ENCODE peak calls at places on chromosomes 2 and 18, in five cellular contexts. Z is right lobe of liver, W is MCF 10A, C is foreskin fibroblast, F is psoas muscle. G is an unnamed sample.

GRCh38 chr18:75714766-75715165 is 287.3 kb upstream of the SMIM21 start:
- DNase-seq in W (no peak), C (no peak), F (no peak), Z (no peak), G (no peak)

GRCh38 chr2:31347788-31348187 is 66.8 kb downstream of the XDH start:
- DNase-seq in C (peak; percentile 95), F (no peak), Z (no peak), W (no peak), G (no peak)

GRCh38 chr2:121066526-121066925 is 218.5 kb downstream of the TFCP2L1 start:
- DNase-seq in C (no peak), F (no peak), Z (no peak), W (no peak), G (no peak)

GRCh38 chr2:228875152-228875875 is 395.8 kb downstream of the PID1 start:
- DNase-seq in W (no peak), Z (no peak), C (peak; percentile 69), F (no peak), G (no peak)

GRCh38 chr2:120436460-120436739 is 90.5 kb downstream of the INHBB start:
- DNase-seq in W (no peak), F (peak; percentile 61), Z (no peak), C (peak; percentile 21), G (no peak)

GRCh38 chr2:178419123-178419522 is 31.9 kb downstream of the PRKRA start:
- DNase-seq in F (no peak), W (peak; percentile 34), C (no peak), Z (no peak), G (no peak)

GRCh38 chr2:31327505-31327904 is 87.0 kb downstream of the XDH start:
- DNase-seq in C (no peak), Z (no peak), W (peak; percentile 13), F (no peak), G (no peak)

GRCh38 chr18:11994346-11994707 is 13.0 kb downstream of the IMPA2 start:
- DNase-seq in F (peak; percentile 69), Z (peak; percentile 61), C (peak; percentile 87), W (peak; percentile 71), G (no peak)

GRCh38 chr2:1675633-1676032 is 68.7 kb downstream of the PXDN start:
- DNase-seq in Z (no peak), C (peak; percentile 94), W (peak; percentile 97), F (peak; percentile 63), G (no peak)

GRCh38 chr2:207239754-207240494 is 74.2 kb upstream of the KLF7 start:
- DNase-seq in F (no peak), C (no peak), Z (no peak), W (peak; percentile 83), G (no peak)

GRCh38 chr18:63848159-63848558 is 39.3 kb upstream of the SERPINB2 start:
- DNase-seq in F (no peak), C (peak; percentile 34), Z (no peak), W (peak; percentile 73), G (no peak)

GRCh38 chr2:167331636-167332232 is 443.5 kb downstream of the XIRP2 start:
- DNase-seq in F (no peak), Z (no peak), W (peak; percentile 28), C (no peak), G (no peak)

GRCh38 chr2:173400760-173401159 is 46.1 kb downstream of the CDCA7 start:
- DNase-seq in Z (no peak), W (peak; percentile 47), F (no peak), C (no peak), G (no peak)

GRCh38 chr18:76461148-76461547 is 33.9 kb downstream of the ZNF516 start:
- DNase-seq in F (no peak), W (no peak), C (no peak), Z (no peak), G (no peak)

GRCh38 chr2:135198481-135198880 is 146.4 kb downstream of the RAB3GAP1 start:
- DNase-seq in W (no peak), F (no peak), Z (no peak), C (no peak), G (no peak)

GRCh38 chr2:3725458-3726250 is 22.3 kb downstream of the DCDC2C start:
- DNase-seq in F (no peak), Z (no peak), W (no peak), C (no peak), G (no peak)

GRCh38 chr18:48779462-48779861 is 171.3 kb downstream of the SMAD7 start:
- DNase-seq in C (no peak), W (no peak), Z (no peak), F (peak; percentile 5), G (no peak)

GRCh38 chr2:42856891-42857632 is 64.7 kb upstream of the HAAO start:
- DNase-seq in Z (peak; percentile 49), F (no peak), W (no peak), C (no peak), G (no peak)

GRCh38 chr2:200567932-200568331 is 17.9 kb upstream of the AOX1 start:
- DNase-seq in F (no peak), C (no peak), W (no peak), Z (no peak), G (no peak)

GRCh38 chr2:54212456-54212855 is 43.6 kb downstream of the TSPYL6 start:
- DNase-seq in F (no peak), C (peak; percentile 86), Z (no peak), W (peak; percentile 76), G (no peak)

GRCh38 chr2:142112648-142113278 is 18.1 kb downstream of the LRP1B start:
- DNase-seq in Z (no peak), W (peak; percentile 55), F (no peak), C (peak; percentile 80), G (no peak)

GRCh38 chr2:127139766-127140165 is 32.8 kb upstream of the BIN1 start:
- DNase-seq in Z (no peak), W (no peak), C (no peak), F (no peak), G (no peak)

GRCh38 chr2:197073701-197074433 is 147.4 kb upstream of the PGAP1 start:
- DNase-seq in Z (peak; percentile 76), F (no peak), W (no peak), C (no peak), G (no peak)

GRCh38 chr18:76202322-76202721 is 292.7 kb downstream of the ZNF516 start:
- DNase-seq in Z (no peak), C (no peak), F (no peak), W (no peak), G (no peak)

GRCh38 chr18:8858888-8859511 is 153.6 kb downstream of the MTCL1 start:
- DNase-seq in W (peak; percentile 97), F (no peak), C (peak; percentile 91), Z (no peak), G (no peak)

GRCh38 chr2:198309673-198310280 is 505.4 kb downstream of the PLCL1 start:
- DNase-seq in F (no peak), W (peak; percentile 65), Z (no peak), C (peak; percentile 21), G (no peak)

GRCh38 chr2:237652181-237652580 is 24.8 kb downstream of the LRRFIP1 start:
- DNase-seq in Z (peak; percentile 92), C (no peak), F (no peak), W (no peak), G (no peak)

GRCh38 chr2:237652854-237653253 is 25.5 kb downstream of the LRRFIP1 start:
- DNase-seq in C (no peak), W (no peak), Z (no peak), F (no peak), G (no peak)

GRCh38 chr2:237649541-237650454 is 22.4 kb downstream of the LRRFIP1 start:
- DNase-seq in F (no peak), Z (no peak), W (no peak), C (no peak), G (no peak)

GRCh38 chr2:237650455-237650850 is 23.1 kb downstream of the LRRFIP1 start:
- DNase-seq in W (no peak), F (no peak), C (no peak), Z (no peak), G (no peak)

DNA sequence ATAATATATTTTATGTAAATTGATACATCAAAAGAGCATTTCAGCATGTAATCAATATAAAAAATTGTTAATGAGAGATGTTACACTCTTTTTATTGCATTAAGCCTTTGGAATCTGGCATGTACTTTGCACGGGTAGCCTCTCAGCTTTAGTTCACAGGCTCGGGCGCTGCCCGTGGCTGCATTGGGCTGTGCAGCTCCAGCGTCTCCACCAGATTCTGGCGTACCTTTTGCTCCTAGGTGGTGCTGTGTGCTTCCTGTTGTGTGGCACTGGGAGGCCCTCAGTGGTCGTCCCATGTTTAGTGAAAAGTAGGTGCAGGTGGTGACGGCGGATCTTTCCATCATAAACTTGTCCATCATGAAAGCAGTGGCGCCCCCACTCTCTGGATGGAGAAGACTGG is 24.4 kb downstream of the LRRFIP1 start:
- DNase-seq in W (no peak), C (no peak), F (no peak), Z (no peak), G (no peak)
- TF ChIP-seq CTCF in W (no peak), C (no peak), F (peak; percentile 9), Z (no peak), G (no peak)

DNA sequence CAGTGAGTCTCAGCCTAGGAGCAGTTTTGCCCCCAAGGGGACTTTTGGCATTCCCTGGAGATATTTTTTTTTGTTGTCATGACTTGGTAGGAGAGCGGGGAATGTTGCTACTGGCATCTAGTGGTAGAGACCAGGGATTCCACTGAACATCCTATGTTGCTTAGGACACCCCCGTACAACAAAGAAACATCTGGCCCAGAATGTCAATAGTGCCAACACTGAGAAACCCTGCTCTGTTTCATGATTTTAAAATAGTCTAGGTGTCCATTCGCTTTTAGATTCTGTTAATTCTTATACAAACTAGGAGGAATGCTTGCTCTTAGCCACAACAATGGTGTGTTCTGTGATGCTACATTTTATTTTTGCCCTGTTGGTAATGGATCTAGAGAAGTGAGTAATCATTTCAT is 225.8 kb upstream of the SIX3 start:
- DNase-seq in F (no peak), Z (no peak), W (peak; percentile 52), C (peak; percentile 36), G (no peak)
- TF ChIP-seq CTCF in F (peak; percentile 44), Z (peak; percentile 49), W (peak; percentile 60), C (peak; percentile 67), G (peak; percentile 81)

DNA sequence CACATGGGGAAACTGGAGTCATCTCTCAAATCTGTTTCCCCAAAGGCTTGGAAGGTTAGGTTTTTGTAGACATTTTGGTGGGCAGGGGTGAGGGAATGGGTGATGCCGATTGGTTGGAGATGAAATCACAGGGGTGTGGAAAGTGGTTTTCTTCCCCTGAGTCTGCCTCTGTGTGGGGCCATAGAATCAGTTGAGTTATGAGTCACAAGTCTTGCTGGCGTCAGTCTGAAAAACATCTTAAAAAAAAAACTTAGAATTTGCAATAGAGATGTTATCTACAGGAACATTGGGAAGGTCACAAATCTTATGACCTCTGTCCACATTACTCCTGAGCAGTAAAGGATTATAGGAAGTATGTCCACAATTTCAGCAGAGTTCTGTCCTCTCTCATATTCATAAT is 314.6 kb downstream of the CNTNAP5 start:
- DNase-seq in F (no peak), Z (no peak), C (no peak), W (peak; percentile 8), G (no peak)
- TF ChIP-seq CTCF in F (no peak), Z (no peak), C (no peak), W (no peak), G (no peak)

GRCh38 chr2:8458461-8459459 is 223.1 kb upstream of the ID2 start:
- DNase-seq in Z (no peak), C (no peak), F (no peak), W (no peak), G (no peak)

GRCh38 chr2:8459474-8459873 is 222.4 kb upstream of the ID2 start:
- DNase-seq in W (no peak), F (no peak), C (no peak), Z (no peak), G (no peak)

GRCh38 chr2:8456149-8457091 is 225.4 kb upstream of the ID2 start:
- DNase-seq in W (no peak), F (no peak), Z (no peak), C (no peak), G (no peak)

GRCh38 chr2:8457092-8457481 is 224.8 kb upstream of the ID2 start:
- DNase-seq in Z (no peak), W (no peak), C (no peak), F (no peak), G (no peak)

GRCh38 chr2:8457620-8458255 is 224.1 kb upstream of the ID2 start:
- DNase-seq in Z (no peak), W (no peak), F (no peak), C (no peak), G (no peak)
- TF ChIP-seq CTCF in Z (no peak), W (no peak), F (no peak), C (no peak), G (no peak)

G was measured in chondrocyte.